ENCODE peak calls at places on chromosomes 12 and 14, in nine cellular contexts. J is upper lobe of right lung; C is IMR-90; L is CD8-positive, alpha-beta T cell; V is mesendoderm; H is GM23338; E is fibroblast of lung; T is Peyer's patch; B is pancreas. I is an unnamed sample.

GRCh38 chr12:64813733-64814132 is 10.7 kb upstream of the TBC1D30 start:
- DNase-seq in J (no peak), C (no peak), L (no peak), V (no peak), H (no peak), E (no peak), T (no peak), B (no peak), I (no peak)

GRCh38 chr12:5498081-5498480 is 66.2 kb downstream of the NTF3 start:
- DNase-seq in J (no peak), C (peak; percentile 59), L (no peak), V (no peak), H (no peak), E (no peak), T (no peak), B (no peak), I (no peak)

GRCh38 chr12:90211017-90211416 is 502.4 kb upstream of the ATP2B1 start:
- DNase-seq in J (no peak), C (peak; percentile 48), L (no peak), V (no peak), H (no peak), E (no peak), T (no peak), B (no peak), I (no peak)

GRCh38 chr14:57025456-57025855 is 215.2 kb upstream of the OTX2 start:
- DNase-seq in J (no peak), C (no peak), L (no peak), V (no peak), H (no peak), E (no peak), T (no peak), B (no peak), I (no peak)

GRCh38 chr12:48157889-48158370 is 615 bp upstream of the ASB8 start:
- DNase-seq in J (no peak), C (no peak), L (no peak), V (no peak), H (no peak), E (no peak), T (no peak), B (no peak), I (no peak)

GRCh38 chr12:105226219-105226618 is 9.8 kb downstream of the APPL2 start:
- DNase-seq in J (peak; percentile 56), C (peak; percentile 97), L (peak; percentile 4), V (peak; percentile 28), H (peak; percentile 9), E (peak; percentile 94), T (peak; percentile 76), B (no peak), I (peak; percentile 88)

GRCh38 chr14:76784881-76785280 is 23.6 kb downstream of the VASH1 start:
- DNase-seq in J (peak; percentile 80), C (peak; percentile 75), L (peak; percentile 24), V (peak; percentile 92), H (peak; percentile 95), E (peak; percentile 70), T (peak; percentile 81), B (peak; percentile 63), I (peak; percentile 91)

GRCh38 chr12:116138380-116138779 is 139.1 kb downstream of the MED13L start:
- DNase-seq in J (no peak), C (no peak), L (no peak), V (no peak), H (peak; percentile 61), E (no peak), T (no peak), B (no peak), I (no peak)

GRCh38 chr12:836952-837351 is 84.6 kb downstream of the WNK1 start:
- DNase-seq in J (no peak), C (no peak), L (no peak), V (no peak), H (no peak), E (no peak), T (no peak), B (no peak), I (no peak)

GRCh38 chr14:56133547-56133946 is 15.3 kb downstream of the PELI2 start:
- DNase-seq in J (no peak), C (no peak), L (no peak), V (peak; percentile 54), H (peak; percentile 48), E (no peak), T (no peak), B (no peak), I (no peak)

GRCh38 chr14:58238252-58239247 is 6.1 kb upstream of the PSMA3 start:
- DNase-seq in J (no peak), C (no peak), L (no peak), V (peak; percentile 42), H (peak; percentile 60), E (peak; percentile 29), T (no peak), B (no peak), I (no peak)

GRCh38 chr14:44154889-44155288 is 352.2 kb downstream of the FSCB start:
- DNase-seq in J (no peak), C (no peak), L (no peak), V (no peak), H (no peak), E (no peak), T (no peak), B (no peak), I (no peak)

GRCh38 chr14:44154446-44154845 is 352.6 kb downstream of the FSCB start:
- DNase-seq in J (no peak), C (no peak), L (no peak), V (no peak), H (no peak), E (no peak), T (no peak), B (peak; percentile 23), I (no peak)

GRCh38 chr14:44149597-44149996 is 357.5 kb downstream of the FSCB start:
- DNase-seq in J (no peak), C (no peak), L (no peak), V (peak; percentile 94), H (peak; percentile 91), E (peak; percentile 13), T (no peak), B (no peak), I (no peak)

DNA sequence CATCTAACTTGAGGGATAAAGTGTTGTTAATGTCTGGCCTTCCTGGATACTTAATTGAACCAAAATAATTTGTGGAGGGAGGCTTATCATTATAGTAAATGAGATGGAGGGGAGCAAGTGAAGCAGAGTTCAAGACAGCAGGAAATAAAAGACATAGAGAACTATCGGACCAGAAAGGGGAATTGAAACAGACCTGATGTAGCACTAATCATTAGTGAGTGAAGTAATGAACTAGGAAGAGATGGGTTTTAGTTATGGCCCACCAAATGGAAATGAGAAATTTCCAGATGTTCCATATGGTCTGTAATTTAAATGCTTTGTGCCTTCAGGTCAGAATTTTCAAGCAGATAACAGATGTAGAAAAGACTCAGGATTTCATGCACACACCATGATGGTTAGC is 356.0 kb downstream of the FSCB start:
- DNase-seq in J (no peak), C (no peak), L (no peak), V (no peak), H (no peak), E (no peak), T (no peak), B (no peak), I (no peak)
- H3K27ac ChIP-seq in J (no peak overlapping the region), C (no peak overlapping the region), L (no peak overlapping the region), V (no peak overlapping the region), H (no peak overlapping the region), E (no peak overlapping the region), T (no peak overlapping the region), B (no peak overlapping the region), I (no peak overlapping the region)

DNA sequence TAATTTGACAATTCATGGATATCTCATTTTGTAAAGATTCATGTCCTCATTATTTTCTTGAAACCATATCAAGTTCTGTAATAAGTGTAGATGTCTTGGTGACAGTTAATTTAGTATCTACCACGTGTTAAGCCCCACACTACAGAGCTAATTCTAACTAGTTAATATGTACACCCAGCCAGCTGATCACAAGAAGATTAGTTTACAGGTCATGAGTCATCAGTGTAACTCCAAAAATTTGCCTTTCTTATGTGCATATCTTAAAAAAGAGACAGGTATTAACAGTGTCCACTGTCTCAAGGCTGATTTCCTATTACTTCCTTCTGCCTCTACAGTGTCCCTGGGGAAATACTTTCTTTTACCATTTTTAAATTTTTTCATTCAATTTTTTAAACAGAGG is 13.3 kb upstream of the YBX3 start:
- DNase-seq in J (no peak), C (no peak), L (no peak), V (no peak), H (no peak), E (no peak), T (no peak), B (no peak), I (no peak)
- H3K27ac ChIP-seq in J (no peak overlapping the region), C (no peak overlapping the region), L (no peak overlapping the region), V (no peak overlapping the region), H (no peak overlapping the region), E (no peak overlapping the region), T (no peak overlapping the region), B (no peak overlapping the region), I (no peak overlapping the region)

GRCh38 chr14:54703082-54703481 is 136.2 kb downstream of the SAMD4A start:
- DNase-seq in J (no peak), C (no peak), L (no peak), V (no peak), H (no peak), E (no peak), T (no peak), B (no peak), I (no peak)
- H3K27ac ChIP-seq in J (no peak overlapping the region), C (no peak overlapping the region), L (no peak overlapping the region), V (no peak overlapping the region), H (no peak overlapping the region), E (no peak overlapping the region), T (no peak overlapping the region), B (no peak overlapping the region), I (no peak overlapping the region)

GRCh38 chr12:102009796-102010195 is 52.0 kb downstream of the WASHC3 start:
- DNase-seq in J (no peak), C (no peak), L (no peak), V (no peak), H (no peak), E (no peak), T (no peak), B (no peak), I (no peak)

GRCh38 chr12:102005256-102005655 is 56.5 kb downstream of the WASHC3 start:
- DNase-seq in J (no peak), C (no peak), L (no peak), V (peak; percentile 59), H (no peak), E (no peak), T (no peak), B (no peak), I (no peak)

GRCh38 chr12:102008615-102009126 is 53.1 kb downstream of the WASHC3 start:
- DNase-seq in J (no peak), C (no peak), L (no peak), V (no peak), H (no peak), E (no peak), T (no peak), B (no peak), I (no peak)

DNA sequence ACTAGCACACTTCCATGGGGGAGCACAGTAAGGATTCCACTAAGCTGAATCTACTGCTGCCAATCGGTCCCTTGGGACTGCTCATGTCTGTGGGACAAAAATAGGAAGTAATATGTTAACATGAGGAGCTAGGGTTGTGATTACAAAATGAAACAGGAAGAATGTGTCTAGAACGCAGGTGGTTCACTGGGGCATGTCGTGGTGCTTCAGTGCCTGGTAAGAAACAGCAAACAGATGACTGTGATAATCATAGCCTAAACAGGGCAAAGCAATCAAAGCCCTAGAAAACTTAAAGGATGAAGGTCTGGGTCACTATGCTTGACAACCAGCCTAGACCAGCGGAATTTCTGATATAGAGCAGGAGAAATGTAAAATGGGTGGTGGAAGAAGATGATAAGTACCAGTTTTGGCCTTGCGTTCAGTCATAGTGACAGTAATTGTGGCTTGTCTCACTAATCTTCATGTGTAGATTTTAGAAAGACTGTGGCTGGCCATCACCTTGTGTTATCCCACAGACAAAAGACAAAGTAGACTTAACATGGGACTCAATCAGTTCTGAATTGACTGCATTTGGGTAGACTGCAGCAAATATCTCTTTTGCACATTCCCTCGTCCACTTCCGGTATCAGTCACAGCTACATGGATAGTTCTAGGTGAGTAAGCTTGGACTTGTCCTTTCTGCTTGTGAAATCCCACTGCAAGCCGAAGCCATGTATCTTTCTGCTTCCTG is 51.4 kb downstream of the WASHC3 start:
- DNase-seq in J (no peak), C (no peak), L (no peak), V (no peak), H (no peak), E (no peak), T (peak; percentile 75), B (no peak), I (no peak)
- H3K27ac ChIP-seq in J (no peak overlapping the region), C (no peak overlapping the region), L (no peak overlapping the region), V (no peak overlapping the region), H (no peak overlapping the region), E (no peak overlapping the region), T (peak overlapping the region; percentile 56), B (no peak overlapping the region), I (no peak overlapping the region)

I was measured in aorta.